ENCODE peak calls at places on chromosomes 3 and 15, in ten cellular contexts. One of them, this sample, is unnamed.

GRCh38 chr15:47715856-47716445 is 1.4 kb upstream of the SEMA6D start:
- DNase-seq in Peyer's patch: no peak
- DNase-seq in PC-3: no peak
- DNase-seq in uterus: no peak
- DNase-seq in ovary: peak
- DNase-seq in body of pancreas: no peak
- DNase-seq in GM06990: no peak
- DNase-seq in endothelial cell: no peak
- DNase-seq in nephron progenitor cell: no peak
- DNase-seq in MM.1S: no peak
- DNase-seq in this sample: no peak

GRCh38 chr15:58103482-58103881 is 34.7 kb upstream of the AQP9 start:
- DNase-seq in Peyer's patch: no peak
- DNase-seq in PC-3: no peak
- DNase-seq in uterus: no peak
- DNase-seq in ovary: no peak
- DNase-seq in body of pancreas: no peak
- DNase-seq in GM06990: no peak
- DNase-seq in endothelial cell: no peak
- DNase-seq in nephron progenitor cell: no peak
- DNase-seq in MM.1S: no peak
- DNase-seq in this sample: no peak

GRCh38 chr3:63818282-63819150 is 583 bp upstream of the C3orf49 start:
- DNase-seq in Peyer's patch: no peak
- DNase-seq in PC-3: peak
- DNase-seq in uterus: peak
- DNase-seq in ovary: peak
- DNase-seq in body of pancreas: peak
- DNase-seq in GM06990: peak
- DNase-seq in endothelial cell: peak
- DNase-seq in nephron progenitor cell: peak
- DNase-seq in MM.1S: peak
- DNase-seq in this sample: peak

GRCh38 chr15:68224546-68225250 is 4.8 kb downstream of the CLN6 start:
- DNase-seq in Peyer's patch: no peak
- DNase-seq in PC-3: no peak
- DNase-seq in uterus: no peak
- DNase-seq in ovary: no peak
- DNase-seq in body of pancreas: no peak
- DNase-seq in GM06990: no peak
- DNase-seq in endothelial cell: no peak
- DNase-seq in nephron progenitor cell: no peak
- DNase-seq in MM.1S: peak
- DNase-seq in this sample: no peak

GRCh38 chr15:99963096-99963825 is 230.0 kb upstream of the LYSMD4 start:
- DNase-seq in Peyer's patch: no peak
- DNase-seq in PC-3: peak
- DNase-seq in uterus: peak
- DNase-seq in ovary: no peak
- DNase-seq in body of pancreas: peak
- DNase-seq in GM06990: no peak
- DNase-seq in endothelial cell: no peak
- DNase-seq in nephron progenitor cell: no peak
- DNase-seq in MM.1S: no peak
- DNase-seq in this sample: no peak

GRCh38 chr3:15578272-15578671 is 23.1 kb downstream of the HACL1 start:
- DNase-seq in Peyer's patch: no peak
- DNase-seq in PC-3: no peak
- DNase-seq in uterus: no peak
- DNase-seq in ovary: no peak
- DNase-seq in body of pancreas: no peak
- DNase-seq in GM06990: no peak
- DNase-seq in endothelial cell: no peak
- DNase-seq in nephron progenitor cell: no peak
- DNase-seq in MM.1S: no peak
- DNase-seq in this sample: no peak

GRCh38 chr3:39725321-39725720 is 84.1 kb upstream of the MYRIP start:
- DNase-seq in Peyer's patch: no peak
- DNase-seq in PC-3: no peak
- DNase-seq in uterus: no peak
- DNase-seq in ovary: no peak
- DNase-seq in body of pancreas: no peak
- DNase-seq in GM06990: no peak
- DNase-seq in endothelial cell: no peak
- DNase-seq in nephron progenitor cell: no peak
- DNase-seq in MM.1S: no peak
- DNase-seq in this sample: no peak

GRCh38 chr3:66498718-66499611 is 1.9 kb downstream of the LRIG1 start:
- DNase-seq in Peyer's patch: no peak
- DNase-seq in PC-3: no peak
- DNase-seq in uterus: peak
- DNase-seq in ovary: no peak
- DNase-seq in body of pancreas: no peak
- DNase-seq in GM06990: no peak
- DNase-seq in endothelial cell: no peak
- DNase-seq in nephron progenitor cell: no peak
- DNase-seq in MM.1S: no peak
- DNase-seq in this sample: no peak

GRCh38 chr3:136018876-136019275 is 53.3 kb downstream of the PPP2R3A start:
- DNase-seq in Peyer's patch: no peak
- DNase-seq in PC-3: no peak
- DNase-seq in uterus: no peak
- DNase-seq in ovary: no peak
- DNase-seq in body of pancreas: no peak
- DNase-seq in GM06990: no peak
- DNase-seq in endothelial cell: no peak
- DNase-seq in nephron progenitor cell: no peak
- DNase-seq in MM.1S: no peak
- DNase-seq in this sample: peak

GRCh38 chr15:68384451-68385239 is 47.3 kb downstream of the ITGA11 start:
- DNase-seq in Peyer's patch: no peak
- DNase-seq in PC-3: peak
- DNase-seq in uterus: peak
- DNase-seq in ovary: peak
- DNase-seq in body of pancreas: no peak
- DNase-seq in GM06990: no peak
- DNase-seq in endothelial cell: no peak
- DNase-seq in nephron progenitor cell: no peak
- DNase-seq in MM.1S: no peak
- DNase-seq in this sample: peak

GRCh38 chr15:37837276-37837675 is 97.2 kb upstream of the TMCO5A start:
- DNase-seq in Peyer's patch: no peak
- DNase-seq in PC-3: peak
- DNase-seq in uterus: no peak
- DNase-seq in ovary: no peak
- DNase-seq in body of pancreas: no peak
- DNase-seq in GM06990: no peak
- DNase-seq in endothelial cell: no peak
- DNase-seq in nephron progenitor cell: no peak
- DNase-seq in MM.1S: no peak
- DNase-seq in this sample: no peak

GRCh38 chr3:13480340-13481318 is 523 bp downstream of the HDAC11 start:
- DNase-seq in Peyer's patch: peak
- DNase-seq in PC-3: no peak
- DNase-seq in uterus: peak
- DNase-seq in ovary: peak
- DNase-seq in body of pancreas: peak
- DNase-seq in GM06990: peak
- DNase-seq in endothelial cell: peak
- DNase-seq in nephron progenitor cell: no peak
- DNase-seq in MM.1S: no peak
- DNase-seq in this sample: no peak

GRCh38 chr3:88019024-88019423 is 39.8 kb downstream of the CGGBP1 start:
- DNase-seq in Peyer's patch: no peak
- DNase-seq in PC-3: peak
- DNase-seq in uterus: no peak
- DNase-seq in ovary: no peak
- DNase-seq in body of pancreas: no peak
- DNase-seq in GM06990: no peak
- DNase-seq in endothelial cell: no peak
- DNase-seq in nephron progenitor cell: no peak
- DNase-seq in MM.1S: peak
- DNase-seq in this sample: no peak

GRCh38 chr3:117657278-117657677 is 947.7 kb downstream of the TUSC7 start:
- DNase-seq in Peyer's patch: no peak
- DNase-seq in PC-3: no peak
- DNase-seq in uterus: no peak
- DNase-seq in ovary: no peak
- DNase-seq in body of pancreas: no peak
- DNase-seq in GM06990: no peak
- DNase-seq in endothelial cell: no peak
- DNase-seq in nephron progenitor cell: no peak
- DNase-seq in MM.1S: no peak
- DNase-seq in this sample: no peak

GRCh38 chr15:73464602-73465001 is 21.6 kb downstream of the REC114 start:
- DNase-seq in Peyer's patch: no peak
- DNase-seq in PC-3: peak
- DNase-seq in uterus: no peak
- DNase-seq in ovary: no peak
- DNase-seq in body of pancreas: no peak
- DNase-seq in GM06990: no peak
- DNase-seq in endothelial cell: peak
- DNase-seq in nephron progenitor cell: no peak
- DNase-seq in MM.1S: no peak
- DNase-seq in this sample: no peak
- TF ChIP-seq CTCF in Peyer's patch: no peak
- TF ChIP-seq CTCF in PC-3: peak
- TF ChIP-seq CTCF in uterus: no peak
- TF ChIP-seq CTCF in ovary: no peak
- TF ChIP-seq CTCF in body of pancreas: no peak
- TF ChIP-seq CTCF in GM06990: peak
- TF ChIP-seq CTCF in endothelial cell: peak
- TF ChIP-seq CTCF in nephron progenitor cell: no peak
- TF ChIP-seq CTCF in MM.1S: peak
- TF ChIP-seq CTCF in this sample: no peak

GRCh38 chr3:50242778-50243551 is 7.0 kb downstream of the GNAI2 start:
- DNase-seq in Peyer's patch: no peak
- DNase-seq in PC-3: no peak
- DNase-seq in uterus: peak
- DNase-seq in ovary: no peak
- DNase-seq in body of pancreas: no peak
- DNase-seq in GM06990: peak
- DNase-seq in endothelial cell: peak
- DNase-seq in nephron progenitor cell: no peak
- DNase-seq in MM.1S: no peak
- DNase-seq in this sample: no peak
- TF ChIP-seq CTCF in Peyer's patch: no peak
- TF ChIP-seq CTCF in PC-3: no peak
- TF ChIP-seq CTCF in uterus: no peak
- TF ChIP-seq CTCF in ovary: no peak
- TF ChIP-seq CTCF in body of pancreas: no peak
- TF ChIP-seq CTCF in GM06990: no peak
- TF ChIP-seq CTCF in endothelial cell: no peak
- TF ChIP-seq CTCF in nephron progenitor cell: no peak
- TF ChIP-seq CTCF in MM.1S: no peak
- TF ChIP-seq CTCF in this sample: no peak

DNA sequence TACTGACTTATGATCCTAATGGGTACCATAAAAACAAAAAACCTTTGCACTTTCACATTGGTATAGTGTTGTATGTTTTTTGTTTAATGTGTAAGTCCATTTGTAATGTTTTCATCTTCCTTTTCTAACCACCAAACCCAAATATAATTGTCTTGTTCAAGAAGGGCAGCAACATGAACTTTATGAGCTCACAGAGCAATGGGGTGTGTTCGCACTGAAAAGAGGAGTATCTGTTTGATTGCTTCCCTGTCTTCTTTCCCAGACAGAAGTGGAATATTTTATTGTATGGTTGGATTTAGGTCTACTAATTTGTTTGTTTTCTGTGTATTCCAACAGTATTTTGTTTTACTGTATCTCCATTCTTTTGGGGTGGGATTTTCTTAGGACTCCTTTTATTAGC is 135.9 kb downstream of the TCF12 start:
- DNase-seq in Peyer's patch: no peak
- DNase-seq in PC-3: no peak
- DNase-seq in uterus: no peak
- DNase-seq in ovary: no peak
- DNase-seq in body of pancreas: no peak
- DNase-seq in GM06990: no peak
- DNase-seq in endothelial cell: no peak
- DNase-seq in nephron progenitor cell: no peak
- DNase-seq in MM.1S: no peak
- DNase-seq in this sample: no peak
- TF ChIP-seq CTCF in Peyer's patch: no peak
- TF ChIP-seq CTCF in PC-3: no peak
- TF ChIP-seq CTCF in uterus: no peak
- TF ChIP-seq CTCF in ovary: no peak
- TF ChIP-seq CTCF in body of pancreas: no peak
- TF ChIP-seq CTCF in GM06990: no peak
- TF ChIP-seq CTCF in endothelial cell: no peak
- TF ChIP-seq CTCF in nephron progenitor cell: no peak
- TF ChIP-seq CTCF in MM.1S: no peak
- TF ChIP-seq CTCF in this sample: no peak

DNA sequence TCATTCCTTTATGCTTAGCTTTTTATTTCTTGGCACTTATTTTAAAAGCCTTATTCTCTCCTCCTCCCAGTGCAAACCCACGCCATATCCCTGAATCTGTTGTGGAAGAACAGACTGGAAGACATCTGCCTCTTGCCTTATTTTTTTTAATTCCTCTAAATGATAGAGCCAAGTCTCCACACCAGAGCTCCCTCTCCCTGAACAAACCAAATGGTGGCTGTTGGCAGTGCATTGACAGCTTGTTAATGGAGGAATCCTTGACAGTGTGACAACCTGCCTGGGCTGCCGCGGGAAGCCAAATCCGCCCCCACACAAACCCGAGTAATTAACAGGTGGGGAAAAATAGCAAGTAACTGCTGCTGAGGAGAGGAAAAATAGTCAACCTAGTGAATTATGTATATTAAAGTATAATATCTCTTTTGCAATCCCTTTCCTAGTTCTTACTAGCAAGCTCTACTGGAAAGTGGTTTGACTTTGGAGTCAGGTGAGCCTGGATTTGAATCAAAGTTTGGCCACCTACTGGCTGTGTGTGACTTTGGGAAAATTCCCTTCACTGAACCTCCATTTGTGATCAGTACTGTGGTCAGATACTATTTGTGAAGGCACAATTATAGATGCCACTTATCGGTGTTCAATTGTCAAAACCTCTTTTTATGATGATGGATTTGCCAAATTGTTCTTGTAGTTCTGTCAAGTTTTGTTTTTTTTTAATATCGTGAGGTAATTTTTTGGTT is 589.6 kb downstream of the PDCD6IP start:
- DNase-seq in Peyer's patch: no peak
- DNase-seq in PC-3: peak
- DNase-seq in uterus: no peak
- DNase-seq in ovary: no peak
- DNase-seq in body of pancreas: no peak
- DNase-seq in GM06990: no peak
- DNase-seq in endothelial cell: no peak
- DNase-seq in nephron progenitor cell: peak
- DNase-seq in MM.1S: no peak
- DNase-seq in this sample: no peak
- TF ChIP-seq CTCF in Peyer's patch: no peak
- TF ChIP-seq CTCF in PC-3: no peak
- TF ChIP-seq CTCF in uterus: no peak
- TF ChIP-seq CTCF in ovary: no peak
- TF ChIP-seq CTCF in body of pancreas: peak
- TF ChIP-seq CTCF in GM06990: no peak
- TF ChIP-seq CTCF in endothelial cell: peak
- TF ChIP-seq CTCF in nephron progenitor cell: no peak
- TF ChIP-seq CTCF in MM.1S: no peak
- TF ChIP-seq CTCF in this sample: no peak

GRCh38 chr3:45939341-45939771 is 3.9 kb upstream of the CXCR6 start:
- DNase-seq in Peyer's patch: no peak
- DNase-seq in PC-3: peak
- DNase-seq in uterus: no peak
- DNase-seq in ovary: no peak
- DNase-seq in body of pancreas: no peak
- DNase-seq in GM06990: no peak
- DNase-seq in endothelial cell: no peak
- DNase-seq in nephron progenitor cell: no peak
- DNase-seq in MM.1S: no peak
- DNase-seq in this sample: no peak
- TF ChIP-seq CTCF in Peyer's patch: no peak
- TF ChIP-seq CTCF in PC-3: no peak
- TF ChIP-seq CTCF in uterus: no peak
- TF ChIP-seq CTCF in ovary: no peak
- TF ChIP-seq CTCF in body of pancreas: no peak
- TF ChIP-seq CTCF in GM06990: no peak
- TF ChIP-seq CTCF in endothelial cell: no peak
- TF ChIP-seq CTCF in nephron progenitor cell: no peak
- TF ChIP-seq CTCF in MM.1S: no peak
- TF ChIP-seq CTCF in this sample: no peak

This sample was measured in AG09319.